ENCODE peak calls at places on chromosomes 5 and 9, in four cellular contexts. One of them, this sample, is unnamed. For H3K4me1 and H3K9me3, the result is how much of the 10 kb centered on the place peaks cover.

GRCh38 chr9:14906000-14906399 is 4.2 kb downstream of the FREM1 start:
- DNase-seq in upper lobe of left lung: no peak
- DNase-seq in IMR-90: no peak
- DNase-seq in H1: no peak
- DNase-seq in this sample: no peak

GRCh38 chr9:114156311-114156657 is 947 bp downstream of the COL27A1 start:
- DNase-seq in upper lobe of left lung: no peak
- DNase-seq in IMR-90: no peak
- DNase-seq in H1: no peak
- DNase-seq in this sample: no peak

GRCh38 chr9:93111001-93111370 is 15.0 kb downstream of the CARD19 start:
- DNase-seq in upper lobe of left lung: peak
- DNase-seq in IMR-90: no peak
- DNase-seq in H1: no peak
- DNase-seq in this sample: no peak

GRCh38 chr5:34735436-34736426 is 79.6 kb downstream of the RAI14 start:
- DNase-seq in upper lobe of left lung: no peak
- DNase-seq in IMR-90: peak
- DNase-seq in H1: no peak
- DNase-seq in this sample: no peak

GRCh38 chr5:33513786-33514185 is 73.0 kb downstream of the TARS1 start:
- DNase-seq in upper lobe of left lung: no peak
- DNase-seq in IMR-90: no peak
- DNase-seq in H1: no peak
- DNase-seq in this sample: no peak

GRCh38 chr9:101718176-101718575 is 20.3 kb downstream of the GRIN3A start:
- DNase-seq in upper lobe of left lung: no peak
- DNase-seq in IMR-90: no peak
- DNase-seq in H1: no peak
- DNase-seq in this sample: no peak

GRCh38 chr9:133003671-133004090 is 25.2 kb downstream of the GFI1B start:
- DNase-seq in upper lobe of left lung: no peak
- DNase-seq in IMR-90: no peak
- DNase-seq in H1: no peak
- DNase-seq in this sample: no peak

GRCh38 chr5:173498286-173498685 is 118.2 kb downstream of the BOD1 start:
- DNase-seq in upper lobe of left lung: no peak
- DNase-seq in IMR-90: peak
- DNase-seq in H1: peak
- DNase-seq in this sample: no peak

GRCh38 chr9:136092353-136092650 is 2.8 kb downstream of the NACC2 start:
- DNase-seq in upper lobe of left lung: no peak
- DNase-seq in IMR-90: no peak
- DNase-seq in H1: no peak
- DNase-seq in this sample: no peak

GRCh38 chr9:18658764-18659705 is 185.1 kb downstream of the ADAMTSL1 start:
- DNase-seq in upper lobe of left lung: no peak
- DNase-seq in IMR-90: peak
- DNase-seq in H1: no peak
- DNase-seq in this sample: no peak

GRCh38 chr5:169795311-169795710 is 158.2 kb downstream of the DOCK2 start:
- DNase-seq in upper lobe of left lung: no peak
- DNase-seq in IMR-90: no peak
- DNase-seq in H1: no peak
- DNase-seq in this sample: no peak

GRCh38 chr5:107551088-107551487 is 119.6 kb downstream of the EFNA5 start:
- DNase-seq in upper lobe of left lung: no peak
- DNase-seq in IMR-90: no peak
- DNase-seq in H1: no peak
- DNase-seq in this sample: no peak

GRCh38 chr9:99353408-99353807 is 131.3 kb downstream of the SEC61B start:
- DNase-seq in upper lobe of left lung: peak
- DNase-seq in IMR-90: peak
- DNase-seq in H1: no peak
- DNase-seq in this sample: no peak

GRCh38 chr5:13739462-13739861 is 205.0 kb downstream of the DNAH5 start:
- DNase-seq in upper lobe of left lung: no peak
- DNase-seq in IMR-90: no peak
- DNase-seq in H1: no peak
- DNase-seq in this sample: no peak

GRCh38 chr5:1546556-1546955 is 22.8 kb upstream of the LPCAT1 start:
- DNase-seq in upper lobe of left lung: peak
- DNase-seq in IMR-90: no peak
- DNase-seq in H1: peak
- DNase-seq in this sample: no peak

GRCh38 chr5:90563161-90563560 is 4.6 kb downstream of the ADGRV1 start:
- DNase-seq in upper lobe of left lung: no peak
- DNase-seq in IMR-90: no peak
- DNase-seq in H1: no peak
- DNase-seq in this sample: no peak
- H3K4me1 ChIP-seq in upper lobe of left lung: under half
- H3K4me1 ChIP-seq in IMR-90: under half
- H3K4me1 ChIP-seq in H1: under half
- H3K4me1 ChIP-seq in this sample: under half

GRCh38 chr5:124697482-124697881 is 49.0 kb downstream of the ZNF608 start:
- DNase-seq in upper lobe of left lung: no peak
- DNase-seq in IMR-90: no peak
- DNase-seq in H1: no peak
- DNase-seq in this sample: no peak

GRCh38 chr5:124700333-124700732 is 46.1 kb downstream of the ZNF608 start:
- DNase-seq in upper lobe of left lung: no peak
- DNase-seq in IMR-90: no peak
- DNase-seq in H1: no peak
- DNase-seq in this sample: no peak

GRCh38 chr5:124698774-124699173 is 47.7 kb downstream of the ZNF608 start:
- DNase-seq in upper lobe of left lung: no peak
- DNase-seq in IMR-90: peak
- DNase-seq in H1: no peak
- DNase-seq in this sample: no peak

GRCh38 chr5:124696898-124697297 is 49.5 kb downstream of the ZNF608 start:
- DNase-seq in upper lobe of left lung: no peak
- DNase-seq in IMR-90: no peak
- DNase-seq in H1: no peak
- DNase-seq in this sample: no peak

DNA sequence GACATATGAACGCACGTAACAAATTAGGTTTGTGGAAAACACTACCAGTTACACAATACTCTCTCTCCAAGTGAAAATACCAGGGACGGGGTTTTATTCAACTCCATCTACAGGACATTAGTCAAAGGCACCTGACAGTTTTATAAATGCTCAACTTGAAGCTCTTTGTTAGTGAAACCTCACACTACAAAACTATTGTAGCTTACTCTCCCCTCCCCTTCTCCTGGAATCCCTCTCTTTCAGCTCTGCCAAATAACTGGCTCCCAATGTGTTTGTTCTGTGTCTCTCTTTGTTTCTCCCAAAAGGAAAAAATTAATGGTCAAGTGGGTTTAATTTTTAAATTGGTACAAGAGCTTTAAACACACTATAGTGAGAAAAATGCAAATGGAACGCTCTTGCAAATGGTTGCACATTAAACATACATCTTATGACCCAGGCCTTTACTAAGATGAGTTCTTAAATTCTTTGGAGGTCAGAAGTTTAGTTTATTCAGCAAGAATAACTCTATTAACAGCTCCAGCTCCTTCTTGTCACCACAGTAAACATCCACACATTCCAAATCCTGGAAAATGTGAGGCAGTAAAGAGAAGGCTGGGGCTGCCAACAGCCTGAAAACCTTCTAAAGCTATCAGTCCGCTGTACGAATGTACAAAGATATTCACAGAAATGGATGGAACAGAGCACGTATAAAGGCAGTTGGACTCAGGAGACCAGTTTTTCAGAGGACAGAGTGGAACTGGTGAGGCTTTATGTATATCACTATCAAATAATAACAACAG is 48.3 kb downstream of the ZNF608 start:
- DNase-seq in upper lobe of left lung: no peak
- DNase-seq in IMR-90: peak
- DNase-seq in H1: no peak
- DNase-seq in this sample: no peak
- H3K4me3 ChIP-seq in upper lobe of left lung: no peak
- H3K4me3 ChIP-seq in IMR-90: no peak
- H3K4me3 ChIP-seq in H1: no peak
- H3K4me3 ChIP-seq in this sample: no peak

GRCh38 chr5:141419074-141419880 is 1.6 kb upstream of the PCDHGA11 start:
- DNase-seq in upper lobe of left lung: no peak
- DNase-seq in IMR-90: no peak
- DNase-seq in H1: no peak
- DNase-seq in this sample: no peak

GRCh38 chr5:141421489-141421855 is 621 bp downstream of the PCDHGA11 start:
- DNase-seq in upper lobe of left lung: no peak
- DNase-seq in IMR-90: no peak
- DNase-seq in H1: no peak
- DNase-seq in this sample: no peak

GRCh38 chr5:141427783-141428426 is 2.4 kb upstream of the PCDHGA12 start:
- DNase-seq in upper lobe of left lung: no peak
- DNase-seq in IMR-90: no peak
- DNase-seq in H1: peak
- DNase-seq in this sample: no peak

GRCh38 chr5:141420855-141421488 is at the start of gene PCDHGA11:
- DNase-seq in upper lobe of left lung: peak
- DNase-seq in IMR-90: peak
- DNase-seq in H1: peak
- DNase-seq in this sample: no peak

DNA sequence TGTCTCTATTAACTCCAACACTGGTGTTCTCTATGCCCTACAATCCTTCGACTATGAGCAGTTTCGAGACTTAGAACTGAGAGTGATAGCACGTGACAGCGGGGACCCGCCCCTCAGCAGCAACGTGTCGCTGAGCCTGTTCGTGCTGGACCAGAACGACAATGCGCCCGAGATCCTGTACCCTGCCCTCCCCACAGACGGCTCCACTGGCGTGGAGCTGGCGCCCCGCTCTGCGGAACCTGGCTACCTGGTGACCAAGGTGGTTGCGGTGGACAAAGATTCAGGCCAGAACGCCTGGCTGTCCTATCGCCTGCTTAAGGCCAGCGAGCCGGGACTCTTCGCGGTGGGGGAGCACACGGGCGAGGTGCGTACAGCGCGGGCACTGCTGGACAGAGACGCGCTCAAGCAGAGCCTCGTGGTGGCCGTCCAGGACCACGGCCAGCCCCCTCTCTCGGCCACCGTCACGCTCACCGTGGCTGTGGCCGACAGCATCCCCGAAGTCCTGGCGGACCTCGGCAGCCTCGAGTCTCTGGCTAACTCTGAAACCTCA is 2.0 kb downstream of the PCDHGA11 start:
- DNase-seq in upper lobe of left lung: no peak
- DNase-seq in IMR-90: no peak
- DNase-seq in H1: no peak
- DNase-seq in this sample: no peak
- H3K9me3 ChIP-seq in upper lobe of left lung: half or more
- H3K9me3 ChIP-seq in IMR-90: half or more
- H3K9me3 ChIP-seq in H1: under half
- H3K9me3 ChIP-seq in this sample: under half

GRCh38 chr5:82421119-82421518 is 143.0 kb upstream of the RPS23 start:
- DNase-seq in upper lobe of left lung: no peak
- DNase-seq in IMR-90: peak
- DNase-seq in H1: no peak
- DNase-seq in this sample: no peak
- H3K4me1 ChIP-seq in upper lobe of left lung: under half
- H3K4me1 ChIP-seq in IMR-90: under half
- H3K4me1 ChIP-seq in H1: under half
- H3K4me1 ChIP-seq in this sample: under half

GRCh38 chr5:400282-401215 is 42.4 kb upstream of the EXOC3 start:
- DNase-seq in upper lobe of left lung: no peak
- DNase-seq in IMR-90: peak
- DNase-seq in H1: peak
- DNase-seq in this sample: no peak
- H3K4me3 ChIP-seq in upper lobe of left lung: no peak
- H3K4me3 ChIP-seq in IMR-90: no peak
- H3K4me3 ChIP-seq in H1: peak
- H3K4me3 ChIP-seq in this sample: no peak

DNA sequence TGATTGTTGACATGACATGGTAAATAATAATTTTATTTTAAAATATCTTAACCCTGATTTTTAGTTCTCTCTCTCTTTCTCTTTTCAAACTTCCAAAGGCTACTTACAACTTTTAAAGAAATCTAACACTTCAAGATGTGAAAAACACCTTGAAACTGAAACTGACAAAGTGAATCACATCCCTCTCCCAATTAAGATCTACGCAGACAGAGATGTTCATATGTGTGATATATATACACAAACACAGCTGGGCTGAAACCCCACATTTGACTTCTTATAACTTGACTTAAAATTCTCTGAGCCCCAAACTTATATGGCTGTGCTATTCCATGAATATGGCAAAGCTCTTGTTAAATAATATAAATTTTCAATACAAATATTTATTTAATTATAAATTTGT is 261.2 kb upstream of the PTPRD start:
- DNase-seq in upper lobe of left lung: no peak
- DNase-seq in IMR-90: no peak
- DNase-seq in H1: no peak
- DNase-seq in this sample: no peak
- H3K9me3 ChIP-seq in upper lobe of left lung: under half
- H3K9me3 ChIP-seq in IMR-90: under half
- H3K9me3 ChIP-seq in H1: under half
- H3K9me3 ChIP-seq in this sample: under half

This sample was measured in iPS DF 6.9.